ENCODE peak calls at places on chromosomes 2 and 18, in six cellular contexts. One of them, this sample, is unnamed.
A peak's percentile ranks its signal among the peaks of the same experiment; 100 is the strongest.

GRCh38 chr2:85235281-85235680 is 92.5 kb downstream of the TGOLN2 start:
- DNase-seq in psoas muscle: no peak
- DNase-seq in naive B cell: no peak
- DNase-seq in CD8-positive, alpha-beta memory T cell: no peak
- DNase-seq in amniotic epithelial cell: no peak
- DNase-seq in HTR-8/SVneo: no peak
- DNase-seq in this sample: no peak

GRCh38 chr2:212170382-212170781 is 368.2 kb downstream of the ERBB4 start:
- DNase-seq in amniotic epithelial cell: no peak
- DNase-seq in CD8-positive, alpha-beta memory T cell: no peak
- DNase-seq in psoas muscle: no peak
- DNase-seq in HTR-8/SVneo: no peak
- DNase-seq in naive B cell: no peak
- DNase-seq in this sample: no peak

GRCh38 chr18:5481621-5482020 is 62.2 kb downstream of the EPB41L3 start:
- DNase-seq in HTR-8/SVneo: no peak
- DNase-seq in psoas muscle: no peak
- DNase-seq in CD8-positive, alpha-beta memory T cell: no peak
- DNase-seq in naive B cell: no peak
- DNase-seq in amniotic epithelial cell: no peak
- DNase-seq in this sample: no peak

GRCh38 chr2:180307096-180307495 is 300.0 kb upstream of the CWC22 start:
- DNase-seq in amniotic epithelial cell: no peak
- DNase-seq in HTR-8/SVneo: no peak
- DNase-seq in psoas muscle: no peak
- DNase-seq in naive B cell: no peak
- DNase-seq in CD8-positive, alpha-beta memory T cell: no peak
- DNase-seq in this sample: no peak

GRCh38 chr2:171225302-171225980 is 64.7 kb upstream of the TLK1 start:
- DNase-seq in naive B cell: no peak
- DNase-seq in CD8-positive, alpha-beta memory T cell: no peak
- DNase-seq in amniotic epithelial cell: peak; percentile 91
- DNase-seq in psoas muscle: no peak
- DNase-seq in HTR-8/SVneo: peak; percentile 27
- DNase-seq in this sample: peak; percentile 44

GRCh38 chr2:71888741-71889445 is 258.8 kb downstream of the CYP26B1 start:
- DNase-seq in HTR-8/SVneo: no peak
- DNase-seq in CD8-positive, alpha-beta memory T cell: no peak
- DNase-seq in psoas muscle: no peak
- DNase-seq in amniotic epithelial cell: no peak
- DNase-seq in naive B cell: no peak
- DNase-seq in this sample: peak; percentile 8

GRCh38 chr18:74831571-74832250 is 234.0 kb downstream of the ZNF407 start:
- DNase-seq in naive B cell: no peak
- DNase-seq in CD8-positive, alpha-beta memory T cell: no peak
- DNase-seq in amniotic epithelial cell: peak; percentile 41
- DNase-seq in HTR-8/SVneo: no peak
- DNase-seq in psoas muscle: no peak
- DNase-seq in this sample: no peak

GRCh38 chr2:136207665-136208064 is 89.7 kb upstream of the CXCR4 start:
- DNase-seq in CD8-positive, alpha-beta memory T cell: no peak
- DNase-seq in psoas muscle: no peak
- DNase-seq in naive B cell: no peak
- DNase-seq in HTR-8/SVneo: no peak
- DNase-seq in amniotic epithelial cell: no peak
- DNase-seq in this sample: no peak

This sample was measured in AG20443.